ENCODE peak calls at places on chromosome 11, in five cellular contexts. One of them, this sample, is unnamed.
A peak's percentile ranks its signal among the peaks of the same experiment; 100 is the strongest.

GRCh38 chr11:61908730-61909622 is 8.4 kb downstream of the RAB3IL1 start:
- DNase-seq in heart left ventricle: peak; percentile 85
- DNase-seq in transverse colon: peak; percentile 39
- DNase-seq in GM12891: no peak
- DNase-seq in H1: no peak
- DNase-seq in this sample: no peak

GRCh38 chr11:86761978-86762377 is 38.4 kb upstream of the PRSS23 start:
- DNase-seq in heart left ventricle: no peak
- DNase-seq in transverse colon: no peak
- DNase-seq in GM12891: no peak
- DNase-seq in H1: no peak
- DNase-seq in this sample: no peak

GRCh38 chr11:77412814-77413213 is 61.1 kb downstream of the PAK1 start:
- DNase-seq in GM12891: no peak
- DNase-seq in H1: no peak
- DNase-seq in transverse colon: no peak
- DNase-seq in heart left ventricle: no peak
- DNase-seq in this sample: no peak

GRCh38 chr11:6667733-6668374 is 12.2 kb upstream of the DCHS1 start:
- DNase-seq in transverse colon: no peak
- DNase-seq in GM12891: no peak
- DNase-seq in H1: no peak
- DNase-seq in heart left ventricle: no peak
- DNase-seq in this sample: no peak

GRCh38 chr11:17673951-17674350 is 45.4 kb upstream of the MYOD1 start:
- DNase-seq in transverse colon: no peak
- DNase-seq in H1: no peak
- DNase-seq in heart left ventricle: no peak
- DNase-seq in GM12891: no peak
- DNase-seq in this sample: no peak

GRCh38 chr11:81644239-81644840 is 1089.3 kb downstream of the FAM181B start:
- DNase-seq in GM12891: peak; percentile 2
- DNase-seq in transverse colon: no peak
- DNase-seq in H1: no peak
- DNase-seq in heart left ventricle: no peak
- DNase-seq in this sample: peak; percentile 3

GRCh38 chr11:85949798-85950197 is 94.6 kb downstream of the CCDC83 start:
- DNase-seq in heart left ventricle: no peak
- DNase-seq in GM12891: no peak
- DNase-seq in H1: no peak
- DNase-seq in transverse colon: no peak
- DNase-seq in this sample: no peak

GRCh38 chr11:112958670-112959069 is 2.5 kb upstream of the NCAM1 start:
- DNase-seq in GM12891: no peak
- DNase-seq in heart left ventricle: no peak
- DNase-seq in transverse colon: no peak
- DNase-seq in H1: no peak
- DNase-seq in this sample: no peak

GRCh38 chr11:46049325-46049860 is 71.9 kb downstream of the PHF21A start:
- DNase-seq in transverse colon: no peak
- DNase-seq in heart left ventricle: no peak
- DNase-seq in H1: no peak
- DNase-seq in GM12891: no peak
- DNase-seq in this sample: no peak

GRCh38 chr11:34266987-34267386 is 90.8 kb downstream of the ABTB2 start:
- DNase-seq in transverse colon: no peak
- DNase-seq in GM12891: no peak
- DNase-seq in H1: no peak
- DNase-seq in heart left ventricle: peak; percentile 61
- DNase-seq in this sample: no peak

GRCh38 chr11:45664376-45665205 is 831 bp downstream of the CHST1 start:
- DNase-seq in transverse colon: no peak
- DNase-seq in GM12891: no peak
- DNase-seq in H1: no peak
- DNase-seq in heart left ventricle: no peak
- DNase-seq in this sample: no peak

GRCh38 chr11:76789443-76789719 is 6.2 kb downstream of the TSKU start:
- DNase-seq in heart left ventricle: peak; percentile 2
- DNase-seq in H1: no peak
- DNase-seq in transverse colon: no peak
- DNase-seq in GM12891: no peak
- DNase-seq in this sample: no peak

GRCh38 chr11:70689764-70690163 is 291.4 kb downstream of the CTTN start:
- DNase-seq in heart left ventricle: no peak
- DNase-seq in GM12891: no peak
- DNase-seq in transverse colon: no peak
- DNase-seq in H1: no peak
- DNase-seq in this sample: no peak

GRCh38 chr11:26583550-26583949 is 11.5 kb upstream of the MUC15 start:
- DNase-seq in heart left ventricle: no peak
- DNase-seq in GM12891: no peak
- DNase-seq in transverse colon: no peak
- DNase-seq in H1: no peak
- DNase-seq in this sample: no peak

GRCh38 chr11:68954970-68955958 is 25.5 kb downstream of the MRGPRD start:
- DNase-seq in transverse colon: peak; percentile 77
- DNase-seq in GM12891: no peak
- DNase-seq in H1: no peak
- DNase-seq in heart left ventricle: peak; percentile 54
- DNase-seq in this sample: no peak

GRCh38 chr11:76266269-76266668 is 60.0 kb upstream of the WNT11 start:
- DNase-seq in GM12891: no peak
- DNase-seq in heart left ventricle: no peak
- DNase-seq in H1: no peak
- DNase-seq in transverse colon: no peak
- DNase-seq in this sample: no peak

GRCh38 chr11:121814962-121815361 is 301.1 kb downstream of the BLID start:
- DNase-seq in GM12891: no peak
- DNase-seq in H1: no peak
- DNase-seq in heart left ventricle: no peak
- DNase-seq in transverse colon: no peak
- DNase-seq in this sample: no peak

GRCh38 chr11:107705027-107705426 is 6.8 kb downstream of the SLN start:
- DNase-seq in H1: no peak
- DNase-seq in heart left ventricle: no peak
- DNase-seq in transverse colon: no peak
- DNase-seq in GM12891: no peak
- DNase-seq in this sample: no peak

GRCh38 chr11:5600374-5600851 is 4.0 kb downstream of the TRIM6 start:
- DNase-seq in transverse colon: peak; percentile 73
- DNase-seq in heart left ventricle: peak; percentile 72
- DNase-seq in GM12891: peak; percentile 43
- DNase-seq in H1: peak; percentile 66
- DNase-seq in this sample: peak; percentile 35

GRCh38 chr11:14308114-14308896 is 50.7 kb downstream of the RRAS2 start:
- DNase-seq in H1: no peak
- DNase-seq in transverse colon: no peak
- DNase-seq in GM12891: no peak
- DNase-seq in heart left ventricle: no peak
- DNase-seq in this sample: no peak

GRCh38 chr11:123054301-123055065 is 7.5 kb downstream of the HSPA8 start:
- DNase-seq in GM12891: peak; percentile 33
- DNase-seq in transverse colon: no peak
- DNase-seq in heart left ventricle: no peak
- DNase-seq in H1: no peak
- DNase-seq in this sample: no peak

GRCh38 chr11:126400019-126400962 is 44.8 kb downstream of the ST3GAL4 start:
- DNase-seq in heart left ventricle: no peak
- DNase-seq in H1: no peak
- DNase-seq in transverse colon: no peak
- DNase-seq in GM12891: no peak
- DNase-seq in this sample: no peak

GRCh38 chr11:130071211-130071712 is 1.6 kb downstream of the APLP2 start:
- DNase-seq in H1: no peak
- DNase-seq in GM12891: no peak
- DNase-seq in heart left ventricle: no peak
- DNase-seq in transverse colon: no peak
- DNase-seq in this sample: no peak

GRCh38 chr11:125446279-125446678 is 49.8 kb downstream of the FEZ1 start:
- DNase-seq in heart left ventricle: no peak
- DNase-seq in H1: no peak
- DNase-seq in transverse colon: no peak
- DNase-seq in GM12891: no peak
- DNase-seq in this sample: no peak

GRCh38 chr11:42422094-42422493 is 889.7 kb upstream of the API5 start:
- DNase-seq in H1: no peak
- DNase-seq in GM12891: no peak
- DNase-seq in heart left ventricle: no peak
- DNase-seq in transverse colon: no peak
- DNase-seq in this sample: no peak

GRCh38 chr11:84247931-84248330 is 961.8 kb upstream of the CCDC90B start:
- DNase-seq in H1: no peak
- DNase-seq in GM12891: no peak
- DNase-seq in heart left ventricle: no peak
- DNase-seq in transverse colon: no peak
- DNase-seq in this sample: no peak

GRCh38 chr11:100849009-100849913 is 162.2 kb downstream of the ARHGAP42 start:
- DNase-seq in H1: no peak
- DNase-seq in heart left ventricle: no peak
- DNase-seq in transverse colon: no peak
- DNase-seq in GM12891: no peak
- DNase-seq in this sample: no peak

GRCh38 chr11:75566763-75567279 is 4.8 kb downstream of the SERPINH1 start:
- DNase-seq in H1: no peak
- DNase-seq in transverse colon: no peak
- DNase-seq in heart left ventricle: no peak
- DNase-seq in GM12891: no peak
- DNase-seq in this sample: no peak

GRCh38 chr11:5265832-5266231 is 3.9 kb downstream of the HBE1 start:
- DNase-seq in transverse colon: no peak
- DNase-seq in H1: no peak
- DNase-seq in GM12891: no peak
- DNase-seq in heart left ventricle: no peak
- DNase-seq in this sample: no peak

GRCh38 chr11:73205666-73206343 is 12.3 kb upstream of the P2RY2 start:
- DNase-seq in GM12891: no peak
- DNase-seq in transverse colon: peak; percentile 6
- DNase-seq in heart left ventricle: no peak
- DNase-seq in H1: no peak
- DNase-seq in this sample: no peak

GRCh38 chr11:73236879-73237278 is 18.8 kb downstream of the P2RY2 start:
- DNase-seq in GM12891: peak; percentile 72
- DNase-seq in heart left ventricle: peak; percentile 75
- DNase-seq in transverse colon: peak; percentile 62
- DNase-seq in H1: no peak
- DNase-seq in this sample: peak; percentile 52

GRCh38 chr11:78314753-78315152 is 102.9 kb downstream of the GAB2 start:
- DNase-seq in transverse colon: no peak
- DNase-seq in GM12891: no peak
- DNase-seq in H1: no peak
- DNase-seq in heart left ventricle: no peak
- DNase-seq in this sample: no peak

GRCh38 chr11:28679795-28680194 is 571.6 kb downstream of the METTL15 start:
- DNase-seq in GM12891: no peak
- DNase-seq in transverse colon: no peak
- DNase-seq in H1: no peak
- DNase-seq in heart left ventricle: no peak
- DNase-seq in this sample: no peak

GRCh38 chr11:78231962-78232459 is 43.3 kb downstream of the USP35 start:
- DNase-seq in transverse colon: no peak
- DNase-seq in heart left ventricle: no peak
- DNase-seq in H1: no peak
- DNase-seq in GM12891: no peak
- DNase-seq in this sample: no peak

GRCh38 chr11:117178210-117179034 is at the start of gene SIDT2:
- DNase-seq in GM12891: peak; percentile 80
- DNase-seq in heart left ventricle: peak; percentile 98
- DNase-seq in transverse colon: peak; percentile 97
- DNase-seq in H1: peak; percentile 86
- DNase-seq in this sample: peak; percentile 87
- TF ChIP-seq POLR2A in GM12891: peak; percentile 66
- TF ChIP-seq POLR2A in heart left ventricle: peak; percentile 96
- TF ChIP-seq POLR2A in transverse colon: peak; percentile 93
- TF ChIP-seq POLR2A in H1: peak; percentile 80
- TF ChIP-seq POLR2A in this sample: peak; percentile 72

GRCh38 chr11:65027213-65028067 is at the start of gene SNX15:
- DNase-seq in GM12891: peak; percentile 90
- DNase-seq in transverse colon: peak; percentile 96
- DNase-seq in heart left ventricle: peak; percentile 94
- DNase-seq in H1: peak; percentile 68
- DNase-seq in this sample: peak; percentile 91
- TF ChIP-seq POLR2A in GM12891: peak; percentile 33
- TF ChIP-seq POLR2A in transverse colon: peak; percentile 88
- TF ChIP-seq POLR2A in heart left ventricle: peak; percentile 82
- TF ChIP-seq POLR2A in H1: no peak
- TF ChIP-seq POLR2A in this sample: no peak

DNA sequence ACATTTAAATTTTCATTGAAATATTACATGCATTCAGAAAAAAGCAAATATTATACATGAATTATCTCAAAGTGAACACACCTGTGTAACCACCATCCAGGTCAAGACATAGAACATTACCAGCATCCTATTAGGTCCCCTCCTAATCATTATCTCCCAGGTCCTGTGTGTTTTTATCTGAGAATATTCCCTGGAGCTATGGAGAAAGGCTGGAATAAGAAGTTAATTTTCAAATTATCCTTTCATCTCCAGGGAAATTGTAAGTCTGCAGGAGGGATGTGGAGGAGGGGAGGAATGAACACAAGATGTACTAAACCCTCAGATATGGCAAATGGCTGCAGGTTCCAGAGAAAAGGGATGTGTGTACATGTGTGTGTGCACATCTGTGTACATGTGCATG is 25.3 kb upstream of the NAV2 start:
- DNase-seq in H1: no peak
- DNase-seq in GM12891: no peak
- DNase-seq in heart left ventricle: no peak
- DNase-seq in transverse colon: no peak
- DNase-seq in this sample: no peak
- TF ChIP-seq POLR2A in H1: no peak
- TF ChIP-seq POLR2A in GM12891: no peak
- TF ChIP-seq POLR2A in heart left ventricle: no peak
- TF ChIP-seq POLR2A in transverse colon: no peak
- TF ChIP-seq POLR2A in this sample: no peak

GRCh38 chr11:117985953-117986887 is at the start of gene IL10RA:
- DNase-seq in H1: peak; percentile 64
- DNase-seq in transverse colon: peak; percentile 90
- DNase-seq in heart left ventricle: peak; percentile 90
- DNase-seq in GM12891: peak; percentile 92
- DNase-seq in this sample: peak; percentile 95
- TF ChIP-seq POLR2A in H1: no peak
- TF ChIP-seq POLR2A in transverse colon: peak; percentile 84
- TF ChIP-seq POLR2A in heart left ventricle: peak; percentile 77
- TF ChIP-seq POLR2A in GM12891: peak; percentile 93
- TF ChIP-seq POLR2A in this sample: peak; percentile 93

GRCh38 chr11:114063829-114064201 is 4.3 kb downstream of the ZBTB16 start:
- DNase-seq in heart left ventricle: no peak
- DNase-seq in transverse colon: no peak
- DNase-seq in GM12891: no peak
- DNase-seq in H1: no peak
- DNase-seq in this sample: no peak
- TF ChIP-seq POLR2A in heart left ventricle: no peak
- TF ChIP-seq POLR2A in transverse colon: no peak
- TF ChIP-seq POLR2A in GM12891: no peak
- TF ChIP-seq POLR2A in H1: no peak
- TF ChIP-seq POLR2A in this sample: no peak